ENCODE peak calls at places on chromosomes 13 and 19, in eight cellular contexts. One of them, this sample, is unnamed.

GRCh38 chr13:113460064-113460555 is 6.8 kb upstream of the ADPRHL1 start:
- DNase-seq in IMR-90: no peak
- DNase-seq in GM23248: no peak
- DNase-seq in mesendoderm: no peak
- DNase-seq in cardiac muscle cell: no peak
- DNase-seq in heart left ventricle: no peak
- DNase-seq in naive thymus-derived CD4-positive, alpha-beta T cell: no peak
- DNase-seq in thoracic aorta: no peak
- DNase-seq in this sample: no peak

GRCh38 chr13:113220877-113221276 is 11.5 kb downstream of the CUL4A start:
- DNase-seq in IMR-90: no peak
- DNase-seq in GM23248: no peak
- DNase-seq in mesendoderm: peak; percentile 36
- DNase-seq in cardiac muscle cell: no peak
- DNase-seq in heart left ventricle: peak; percentile 52
- DNase-seq in naive thymus-derived CD4-positive, alpha-beta T cell: peak; percentile 24
- DNase-seq in thoracic aorta: no peak
- DNase-seq in this sample: peak; percentile 48

GRCh38 chr13:60448907-60449510 is 52.0 kb downstream of the TDRD3 start:
- DNase-seq in IMR-90: peak; percentile 68
- DNase-seq in GM23248: peak; percentile 65
- DNase-seq in mesendoderm: peak; percentile 55
- DNase-seq in cardiac muscle cell: peak; percentile 50
- DNase-seq in heart left ventricle: no peak
- DNase-seq in naive thymus-derived CD4-positive, alpha-beta T cell: peak; percentile 15
- DNase-seq in thoracic aorta: no peak
- DNase-seq in this sample: peak; percentile 46

GRCh38 chr19:8697671-8698432 is 743 bp downstream of the ACTL9 start:
- DNase-seq in IMR-90: no peak
- DNase-seq in GM23248: no peak
- DNase-seq in mesendoderm: peak; percentile 37
- DNase-seq in cardiac muscle cell: no peak
- DNase-seq in heart left ventricle: no peak
- DNase-seq in naive thymus-derived CD4-positive, alpha-beta T cell: no peak
- DNase-seq in thoracic aorta: no peak
- DNase-seq in this sample: peak; percentile 41

GRCh38 chr19:10145031-10145430 is 25.3 kb upstream of the EIF3G start:
- DNase-seq in IMR-90: no peak
- DNase-seq in GM23248: no peak
- DNase-seq in mesendoderm: no peak
- DNase-seq in cardiac muscle cell: no peak
- DNase-seq in heart left ventricle: no peak
- DNase-seq in naive thymus-derived CD4-positive, alpha-beta T cell: no peak
- DNase-seq in thoracic aorta: no peak
- DNase-seq in this sample: no peak

GRCh38 chr19:44447864-44448674 is at the start of gene ZNF229:
- DNase-seq in IMR-90: peak; percentile 94
- DNase-seq in GM23248: peak; percentile 98
- DNase-seq in mesendoderm: peak; percentile 98
- DNase-seq in cardiac muscle cell: peak; percentile 92
- DNase-seq in heart left ventricle: peak; percentile 87
- DNase-seq in naive thymus-derived CD4-positive, alpha-beta T cell: peak; percentile 76
- DNase-seq in thoracic aorta: peak; percentile 41
- DNase-seq in this sample: peak; percentile 95

GRCh38 chr13:97275775-97276501 is 53.8 kb downstream of the MBNL2 start:
- DNase-seq in IMR-90: no peak
- DNase-seq in GM23248: peak; percentile 52
- DNase-seq in mesendoderm: no peak
- DNase-seq in cardiac muscle cell: no peak
- DNase-seq in heart left ventricle: no peak
- DNase-seq in naive thymus-derived CD4-positive, alpha-beta T cell: no peak
- DNase-seq in thoracic aorta: no peak
- DNase-seq in this sample: no peak

GRCh38 chr13:109275390-109275789 is 511.0 kb downstream of the IRS2 start:
- DNase-seq in IMR-90: no peak
- DNase-seq in GM23248: no peak
- DNase-seq in mesendoderm: no peak
- DNase-seq in cardiac muscle cell: no peak
- DNase-seq in heart left ventricle: no peak
- DNase-seq in naive thymus-derived CD4-positive, alpha-beta T cell: no peak
- DNase-seq in thoracic aorta: no peak
- DNase-seq in this sample: peak; percentile 32

GRCh38 chr19:56101095-56101494 is 20.0 kb downstream of the ZNF787 start:
- DNase-seq in IMR-90: no peak
- DNase-seq in GM23248: no peak
- DNase-seq in mesendoderm: no peak
- DNase-seq in cardiac muscle cell: no peak
- DNase-seq in heart left ventricle: no peak
- DNase-seq in naive thymus-derived CD4-positive, alpha-beta T cell: no peak
- DNase-seq in thoracic aorta: no peak
- DNase-seq in this sample: no peak

GRCh38 chr13:114112826-114113322 is 19.5 kb downstream of the RASA3 start:
- DNase-seq in IMR-90: no peak
- DNase-seq in GM23248: no peak
- DNase-seq in mesendoderm: peak; percentile 75
- DNase-seq in cardiac muscle cell: no peak
- DNase-seq in heart left ventricle: no peak
- DNase-seq in naive thymus-derived CD4-positive, alpha-beta T cell: no peak
- DNase-seq in thoracic aorta: no peak
- DNase-seq in this sample: peak; percentile 67

GRCh38 chr19:3378352-3379146 is 12.2 kb downstream of the NFIC start:
- DNase-seq in IMR-90: no peak
- DNase-seq in GM23248: no peak
- DNase-seq in mesendoderm: no peak
- DNase-seq in cardiac muscle cell: no peak
- DNase-seq in heart left ventricle: no peak
- DNase-seq in naive thymus-derived CD4-positive, alpha-beta T cell: no peak
- DNase-seq in thoracic aorta: no peak
- DNase-seq in this sample: no peak

GRCh38 chr19:38564981-38565685 is 52.6 kb downstream of the MAP4K1 start:
- DNase-seq in IMR-90: no peak
- DNase-seq in GM23248: peak; percentile 48
- DNase-seq in mesendoderm: no peak
- DNase-seq in cardiac muscle cell: no peak
- DNase-seq in heart left ventricle: no peak
- DNase-seq in naive thymus-derived CD4-positive, alpha-beta T cell: no peak
- DNase-seq in thoracic aorta: no peak
- DNase-seq in this sample: peak; percentile 41

GRCh38 chr19:15430526-15431120 is 11.8 kb upstream of the AKAP8L start:
- DNase-seq in IMR-90: no peak
- DNase-seq in GM23248: peak; percentile 28
- DNase-seq in mesendoderm: no peak
- DNase-seq in cardiac muscle cell: no peak
- DNase-seq in heart left ventricle: no peak
- DNase-seq in naive thymus-derived CD4-positive, alpha-beta T cell: no peak
- DNase-seq in thoracic aorta: no peak
- DNase-seq in this sample: no peak

GRCh38 chr19:16851031-16851712 is 22.0 kb downstream of the SIN3B start:
- DNase-seq in IMR-90: peak; percentile 77
- DNase-seq in GM23248: peak; percentile 47
- DNase-seq in mesendoderm: peak; percentile 13
- DNase-seq in cardiac muscle cell: no peak
- DNase-seq in heart left ventricle: no peak
- DNase-seq in naive thymus-derived CD4-positive, alpha-beta T cell: no peak
- DNase-seq in thoracic aorta: no peak
- DNase-seq in this sample: no peak

GRCh38 chr13:21997726-21998125 is 326.9 kb downstream of the FGF9 start:
- DNase-seq in IMR-90: no peak
- DNase-seq in GM23248: no peak
- DNase-seq in mesendoderm: no peak
- DNase-seq in cardiac muscle cell: no peak
- DNase-seq in heart left ventricle: no peak
- DNase-seq in naive thymus-derived CD4-positive, alpha-beta T cell: no peak
- DNase-seq in thoracic aorta: no peak
- DNase-seq in this sample: no peak

DNA sequence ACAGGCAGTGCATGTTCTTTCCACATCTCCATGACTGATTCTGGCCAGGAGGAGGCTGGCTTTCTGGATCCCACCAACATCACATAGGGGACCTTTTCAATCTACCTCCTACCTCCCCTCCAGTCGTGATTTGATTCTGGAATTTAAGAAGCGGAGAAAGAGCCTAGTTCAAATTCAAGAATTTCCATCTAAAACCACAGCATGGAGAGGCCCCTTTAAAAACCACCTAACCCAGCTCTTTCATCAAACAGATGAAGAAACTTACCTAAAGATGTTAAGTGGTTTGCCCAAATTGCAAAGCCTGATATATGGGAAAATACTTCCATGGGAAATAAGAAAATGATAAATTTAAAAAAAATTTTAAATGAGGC is 45.6 kb downstream of the RFX2 start:
- DNase-seq in IMR-90: no peak
- DNase-seq in GM23248: no peak
- DNase-seq in mesendoderm: no peak
- DNase-seq in cardiac muscle cell: no peak
- DNase-seq in heart left ventricle: no peak
- DNase-seq in naive thymus-derived CD4-positive, alpha-beta T cell: no peak
- DNase-seq in thoracic aorta: no peak
- DNase-seq in this sample: no peak
- H3K4me1 ChIP-seq in IMR-90: peaks cover 21% of the 10 kb centered on the region
- H3K4me1 ChIP-seq in GM23248: peaks cover 46% of the 10 kb centered on the region
- H3K4me1 ChIP-seq in mesendoderm: peaks cover 6% of the 10 kb centered on the region
- H3K4me1 ChIP-seq in cardiac muscle cell: no peaks in the 10 kb centered on the region
- H3K4me1 ChIP-seq in heart left ventricle: peaks cover 65% of the 10 kb centered on the region
- H3K4me1 ChIP-seq in naive thymus-derived CD4-positive, alpha-beta T cell: peaks cover 4% of the 10 kb centered on the region
- H3K4me1 ChIP-seq in thoracic aorta: peaks cover 55% of the 10 kb centered on the region
- H3K4me1 ChIP-seq in this sample: peaks cover 14% of the 10 kb centered on the region

DNA sequence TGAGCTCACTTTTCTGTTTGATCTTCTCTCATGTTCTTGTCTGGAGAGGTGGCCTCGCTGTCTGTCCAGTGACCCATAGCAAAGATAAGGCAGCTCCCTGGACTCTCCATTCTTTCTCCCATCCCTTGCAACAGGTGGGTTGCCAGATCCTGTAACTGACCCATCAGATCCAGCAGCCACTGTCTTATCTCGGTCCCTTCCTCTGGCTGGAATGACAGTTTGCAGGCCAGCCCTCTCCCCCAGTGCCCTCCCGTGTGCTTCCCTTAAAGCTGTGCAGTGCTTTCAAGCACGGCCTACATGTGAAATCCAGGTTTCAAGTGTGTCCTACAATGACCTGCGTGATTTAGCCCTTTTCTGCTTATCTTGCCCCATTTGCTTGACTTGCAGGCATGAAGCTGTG is 3.7 kb downstream of the GTF3A start:
- DNase-seq in IMR-90: no peak
- DNase-seq in GM23248: no peak
- DNase-seq in mesendoderm: no peak
- DNase-seq in cardiac muscle cell: no peak
- DNase-seq in heart left ventricle: no peak
- DNase-seq in naive thymus-derived CD4-positive, alpha-beta T cell: no peak
- DNase-seq in thoracic aorta: no peak
- DNase-seq in this sample: no peak
- H3K4me1 ChIP-seq in IMR-90: peaks cover 15% of the 10 kb centered on the region
- H3K4me1 ChIP-seq in GM23248: peaks cover 30% of the 10 kb centered on the region
- H3K4me1 ChIP-seq in mesendoderm: peaks cover 6% of the 10 kb centered on the region
- H3K4me1 ChIP-seq in cardiac muscle cell: peaks cover 17% of the 10 kb centered on the region
- H3K4me1 ChIP-seq in heart left ventricle: peaks cover 35% of the 10 kb centered on the region
- H3K4me1 ChIP-seq in naive thymus-derived CD4-positive, alpha-beta T cell: peaks cover 32% of the 10 kb centered on the region
- H3K4me1 ChIP-seq in thoracic aorta: peaks cover 17% of the 10 kb centered on the region
- H3K4me1 ChIP-seq in this sample: peaks cover 21% of the 10 kb centered on the region

GRCh38 chr19:13004273-13004672 is 9.0 kb downstream of the NFIX start:
- DNase-seq in IMR-90: no peak
- DNase-seq in GM23248: no peak
- DNase-seq in mesendoderm: no peak
- DNase-seq in cardiac muscle cell: no peak
- DNase-seq in heart left ventricle: no peak
- DNase-seq in naive thymus-derived CD4-positive, alpha-beta T cell: no peak
- DNase-seq in thoracic aorta: no peak
- DNase-seq in this sample: no peak

GRCh38 chr19:13002970-13003540 is 7.8 kb downstream of the NFIX start:
- DNase-seq in IMR-90: no peak
- DNase-seq in GM23248: no peak
- DNase-seq in mesendoderm: no peak
- DNase-seq in cardiac muscle cell: no peak
- DNase-seq in heart left ventricle: no peak
- DNase-seq in naive thymus-derived CD4-positive, alpha-beta T cell: no peak
- DNase-seq in thoracic aorta: no peak
- DNase-seq in this sample: no peak

GRCh38 chr19:13001502-13002388 is 6.5 kb downstream of the NFIX start:
- DNase-seq in IMR-90: no peak
- DNase-seq in GM23248: peak; percentile 82
- DNase-seq in mesendoderm: no peak
- DNase-seq in cardiac muscle cell: no peak
- DNase-seq in heart left ventricle: peak; percentile 76
- DNase-seq in naive thymus-derived CD4-positive, alpha-beta T cell: no peak
- DNase-seq in thoracic aorta: peak; percentile 43
- DNase-seq in this sample: no peak

GRCh38 chr19:13001166-13001501 is 5.9 kb downstream of the NFIX start:
- DNase-seq in IMR-90: no peak
- DNase-seq in GM23248: no peak
- DNase-seq in mesendoderm: no peak
- DNase-seq in cardiac muscle cell: no peak
- DNase-seq in heart left ventricle: no peak
- DNase-seq in naive thymus-derived CD4-positive, alpha-beta T cell: no peak
- DNase-seq in thoracic aorta: no peak
- DNase-seq in this sample: no peak

GRCh38 chr19:13002389-13002898 is 7.2 kb downstream of the NFIX start:
- DNase-seq in IMR-90: no peak
- DNase-seq in GM23248: peak; percentile 66
- DNase-seq in mesendoderm: no peak
- DNase-seq in cardiac muscle cell: no peak
- DNase-seq in heart left ventricle: peak; percentile 63
- DNase-seq in naive thymus-derived CD4-positive, alpha-beta T cell: no peak
- DNase-seq in thoracic aorta: no peak
- DNase-seq in this sample: no peak
- H3K4me1 ChIP-seq in IMR-90: peaks cover 15% of the 10 kb centered on the region
- H3K4me1 ChIP-seq in GM23248: peaks cover 45% of the 10 kb centered on the region
- H3K4me1 ChIP-seq in mesendoderm: no peaks in the 10 kb centered on the region
- H3K4me1 ChIP-seq in cardiac muscle cell: no peaks in the 10 kb centered on the region
- H3K4me1 ChIP-seq in heart left ventricle: peaks cover 67% of the 10 kb centered on the region
- H3K4me1 ChIP-seq in naive thymus-derived CD4-positive, alpha-beta T cell: no peaks in the 10 kb centered on the region
- H3K4me1 ChIP-seq in thoracic aorta: peaks cover 44% of the 10 kb centered on the region
- H3K4me1 ChIP-seq in this sample: no peaks in the 10 kb centered on the region

DNA sequence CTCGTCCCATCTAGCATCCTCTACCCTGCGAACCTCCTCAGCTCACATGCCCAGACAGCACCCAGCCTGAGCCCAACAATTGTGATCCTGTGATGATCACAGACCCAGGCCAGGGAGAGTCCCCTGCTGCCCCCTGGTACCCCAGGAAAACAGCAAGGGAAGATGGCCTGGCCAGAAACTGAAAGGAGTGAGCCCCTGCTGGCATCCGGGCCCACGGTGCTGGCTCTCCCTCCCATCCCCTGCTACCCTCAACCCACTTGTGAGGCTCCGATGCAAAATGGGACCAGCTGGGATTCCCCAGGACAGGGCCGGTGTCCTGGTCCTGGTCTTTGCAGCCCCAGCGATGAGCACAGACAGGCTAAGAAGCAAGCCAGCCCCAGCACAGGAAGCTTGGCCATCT is 14.1 kb downstream of the RANBP3 start:
- DNase-seq in IMR-90: no peak
- DNase-seq in GM23248: no peak
- DNase-seq in mesendoderm: no peak
- DNase-seq in cardiac muscle cell: no peak
- DNase-seq in heart left ventricle: no peak
- DNase-seq in naive thymus-derived CD4-positive, alpha-beta T cell: no peak
- DNase-seq in thoracic aorta: no peak
- DNase-seq in this sample: no peak
- H3K4me1 ChIP-seq in IMR-90: peaks cover 62% of the 10 kb centered on the region
- H3K4me1 ChIP-seq in GM23248: peaks cover 42% of the 10 kb centered on the region
- H3K4me1 ChIP-seq in mesendoderm: peaks cover 19% of the 10 kb centered on the region
- H3K4me1 ChIP-seq in cardiac muscle cell: peaks cover 71% of the 10 kb centered on the region
- H3K4me1 ChIP-seq in heart left ventricle: peaks cover 86% of the 10 kb centered on the region
- H3K4me1 ChIP-seq in naive thymus-derived CD4-positive, alpha-beta T cell: peaks cover 91% of the 10 kb centered on the region
- H3K4me1 ChIP-seq in thoracic aorta: peaks cover 31% of the 10 kb centered on the region
- H3K4me1 ChIP-seq in this sample: peaks cover 15% of the 10 kb centered on the region

This sample was measured in neural progenitor cell.